ENCODE peak calls at places on chromosomes 12 and 14, in four cellular contexts. S is cardiac muscle cell, Y is RWPE1, X is fibroblast of mammary gland. I is an unnamed sample.

GRCh38 chr14:77886010-77886409 is 86.1 kb downstream of the ADCK1 start:
- DNase-seq in Y (no peak), S (no peak), X (no peak), I (no peak)

GRCh38 chr12:106205208-106206069 is 42.4 kb downstream of the CKAP4 start:
- DNase-seq in Y (no peak), X (no peak), S (no peak), I (no peak)

GRCh38 chr14:101250948-101251811 is 310.1 kb upstream of the DIO3 start:
- DNase-seq in S (no peak), X (no peak), Y (no peak), I (no peak)

GRCh38 chr14:39228509-39229221 is 5.0 kb upstream of the MIA2 start:
- DNase-seq in Y (no peak), S (no peak), X (no peak), I (no peak)

GRCh38 chr12:52074006-52074405 is 4.2 kb downstream of the ATG101 start:
- DNase-seq in Y (no peak), X (peak; percentile 88), S (peak; percentile 73), I (no peak)

GRCh38 chr12:99824900-99825562 is 159.7 kb downstream of the ANKS1B start:
- DNase-seq in X (no peak), Y (no peak), S (no peak), I (no peak)

GRCh38 chr12:105427883-105428282 is 97.4 kb downstream of the C12orf75 start:
- DNase-seq in S (no peak), Y (peak; percentile 42), X (peak; percentile 19), I (no peak)

GRCh38 chr14:99393059-99393655 is 87.5 kb downstream of the SETD3 start:
- DNase-seq in S (peak; percentile 52), Y (peak; percentile 51), X (peak; percentile 38), I (no peak)

GRCh38 chr14:59811850-59812249 is 58.7 kb downstream of the RTN1 start:
- DNase-seq in X (no peak), S (no peak), Y (no peak), I (no peak)

GRCh38 chr14:90489916-90490726 is 93.3 kb downstream of the CALM1 start:
- DNase-seq in X (peak; percentile 78), S (no peak), Y (no peak), I (no peak)

GRCh38 chr14:30874120-30874998 is at the start of gene COCH:
- DNase-seq in X (no peak), Y (no peak), S (no peak), I (peak; percentile 64)

GRCh38 chr12:107131832-107132616 is 38.7 kb upstream of the CRY1 start:
- DNase-seq in Y (peak; percentile 75), X (peak; percentile 64), S (peak; percentile 71), I (peak; percentile 11)

GRCh38 chr12:102321305-102322082 is 123.9 kb upstream of the PMCH start:
- DNase-seq in X (no peak), S (no peak), Y (no peak), I (no peak)

GRCh38 chr12:122527478-122527944 is 462 bp downstream of the KNTC1 start:
- DNase-seq in S (no peak), X (peak; percentile 40), Y (peak; percentile 39), I (no peak)

GRCh38 chr12:118259079-118259478 is 113.6 kb downstream of the TAOK3 start:
- DNase-seq in S (peak; percentile 5), Y (no peak), X (peak; percentile 29), I (no peak)

GRCh38 chr14:36619131-36619530 is 36.7 kb upstream of the NKX2-8 start:
- DNase-seq in Y (no peak), X (no peak), S (no peak), I (no peak)

GRCh38 chr14:89912667-89913211 is 41.8 kb downstream of the EFCAB11 start:
- DNase-seq in S (peak; percentile 96), X (peak; percentile 98), Y (peak; percentile 86), I (no peak)

GRCh38 chr14:23294734-23295561 is 7.7 kb downstream of the PPP1R3E start:
- DNase-seq in X (peak; percentile 69), S (peak; percentile 70), Y (no peak), I (no peak)

GRCh38 chr14:73462078-73462715 is 3.9 kb upstream of the NUMB start:
- DNase-seq in Y (no peak), S (peak; percentile 75), X (peak; percentile 43), I (no peak)

GRCh38 chr12:1360812-1361211 is 233.6 kb downstream of the FBXL14 start:
- DNase-seq in Y (no peak), X (peak; percentile 43), S (no peak), I (no peak)

GRCh38 chr12:51863363-51863920 is 14.9 kb upstream of the FIGNL2 start:
- DNase-seq in X (no peak), Y (no peak), S (peak; percentile 21), I (no peak)

GRCh38 chr12:53102883-53103807 is at the start of gene SOAT2:
- DNase-seq in X (no peak), S (no peak), Y (no peak), I (no peak)

GRCh38 chr14:75238728-75239455 is 39.7 kb upstream of the FOS start:
- DNase-seq in S (no peak), Y (no peak), X (no peak), I (no peak)

GRCh38 chr12:43278268-43278832 is 273.7 kb downstream of the ADAMTS20 start:
- DNase-seq in S (no peak), Y (no peak), X (no peak), I (no peak)

GRCh38 chr14:53955671-53956426 is 776 bp downstream of the BMP4 start:
- DNase-seq in Y (no peak), S (peak; percentile 28), X (no peak), I (no peak)

GRCh38 chr14:81400852-81401251 is 728 bp upstream of the STON2 start:
- DNase-seq in X (peak; percentile 100), S (peak; percentile 96), Y (peak; percentile 69), I (no peak)

GRCh38 chr12:104823985-104824441 is 134.1 kb downstream of the SLC41A2 start:
- DNase-seq in S (no peak), X (no peak), Y (no peak), I (no peak)

GRCh38 chr14:22383515-22384166 is 205.4 kb downstream of the DAD1 start:
- DNase-seq in S (no peak), Y (no peak), X (no peak), I (no peak)

GRCh38 chr14:34168656-34169055 is 217.8 kb upstream of the EGLN3 start:
- DNase-seq in X (no peak), S (no peak), Y (no peak), I (no peak)

GRCh38 chr14:105070760-105071137 is 5.5 kb upstream of the GPR132 start:
- DNase-seq in Y (no peak), S (no peak), X (no peak), I (no peak)

GRCh38 chr14:68548194-68549056 is 244.4 kb downstream of the ZFP36L1 start:
- DNase-seq in X (peak; percentile 99), S (peak; percentile 99), Y (peak; percentile 90), I (no peak)

GRCh38 chr12:47378907-47379306 is 299.1 kb upstream of the AMIGO2 start:
- DNase-seq in X (peak; percentile 26), Y (no peak), S (peak; percentile 17), I (no peak)

GRCh38 chr12:30692470-30692869 is 3.2 kb downstream of the IPO8 start:
- DNase-seq in S (peak; percentile 14), Y (no peak), X (peak; percentile 66), I (no peak)

GRCh38 chr12:129304532-129304931 is 451.3 kb downstream of the GLT1D1 start:
- DNase-seq in Y (no peak), S (no peak), X (no peak), I (no peak)

GRCh38 chr14:50008562-50009355 is 107.6 kb downstream of the VCPKMT start:
- DNase-seq in S (no peak), X (peak; percentile 42), Y (peak; percentile 85), I (no peak)

GRCh38 chr14:92553456-92553855 is 39.9 kb downstream of the RIN3 start:
- DNase-seq in X (peak; percentile 32), Y (no peak), S (peak; percentile 68), I (no peak)

GRCh38 chr12:96886998-96887677 is 19.9 kb upstream of the NEDD1 start:
- DNase-seq in X (peak; percentile 17), S (peak; percentile 89), Y (no peak), I (no peak)

GRCh38 chr12:92860521-92860920 is 68.6 kb downstream of the EEA1 start:
- DNase-seq in Y (no peak), S (no peak), X (no peak), I (no peak)

GRCh38 chr12:112524676-112525425 is 106.1 kb downstream of the PTPN11 start:
- DNase-seq in Y (peak; percentile 79), X (peak; percentile 16), S (peak; percentile 48), I (no peak)
- TF ChIP-seq CTCF in Y (no peak), X (no peak), S (peak; percentile 17), I (peak; percentile 18)

DNA sequence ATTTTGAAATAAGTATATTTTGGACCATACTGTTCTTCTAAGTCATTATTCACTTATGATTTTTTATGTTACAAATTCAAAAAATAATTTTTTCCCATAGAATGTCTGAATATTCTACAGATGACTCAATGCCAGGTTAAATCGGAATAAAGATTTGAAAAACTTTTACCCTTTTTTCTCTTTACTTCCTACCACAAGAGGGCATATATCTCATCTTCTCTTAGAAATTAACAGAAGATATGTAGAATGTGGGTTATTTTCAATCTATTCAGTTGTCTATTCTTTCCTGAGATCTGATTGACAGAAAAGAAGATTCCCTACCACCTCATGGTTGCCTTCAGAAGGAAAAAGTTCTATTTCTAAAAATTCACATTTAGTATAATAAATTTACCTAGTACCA is 53.0 kb upstream of the KITLG start:
- DNase-seq in X (peak; percentile 33), S (no peak), Y (peak; percentile 22), I (no peak)
- TF ChIP-seq CTCF in X (peak; percentile 30), S (peak; percentile 39), Y (peak; percentile 16), I (peak; percentile 53)

GRCh38 chr12:15525414-15525813 is 203.1 kb downstream of the PTPRO start:
- DNase-seq in Y (no peak), X (no peak), S (no peak), I (no peak)

GRCh38 chr12:15526033-15526432 is 203.7 kb downstream of the PTPRO start:
- DNase-seq in S (no peak), X (no peak), Y (no peak), I (no peak)

GRCh38 chr12:15528666-15529065 is 206.4 kb downstream of the PTPRO start:
- DNase-seq in S (no peak), X (no peak), Y (no peak), I (no peak)

GRCh38 chr12:15530361-15530760 is 208.1 kb downstream of the PTPRO start:
- DNase-seq in Y (no peak), S (no peak), X (peak; percentile 55), I (no peak)

GRCh38 chr12:15527201-15527782 is 205.0 kb downstream of the PTPRO start:
- DNase-seq in X (peak; percentile 56), Y (no peak), S (peak; percentile 50), I (no peak)
- TF ChIP-seq CTCF in X (peak; percentile 45), Y (no peak), S (peak; percentile 31), I (peak; percentile 43)

GRCh38 chr12:114013601-114014345 is 47.6 kb upstream of the RBM19 start:
- DNase-seq in S (peak; percentile 39), X (peak; percentile 73), Y (peak; percentile 18), I (peak; percentile 17)
- TF ChIP-seq CTCF in S (peak; percentile 27), X (peak; percentile 42), Y (no peak), I (peak; percentile 61)

I was measured in progenitor cell of endocrine pancreas.